ENCODE peak calls at places on chromosomes 7 and 10, in eight cellular contexts. V is PC-9; O is effector memory CD4-positive, alpha-beta T cell; Q is iPS DF 6.9; F is right lobe of liver; A is AG04450; H is cardiac muscle cell; J is lower lobe of right lung. L is an unnamed sample.

GRCh38 chr7:157751351-157751750 is 414.5 kb downstream of the DNAJB6 start:
- DNase-seq in F (no peak), H (no peak), A (no peak), J (no peak), V (no peak), O (no peak), Q (no peak), L (peak; percentile 43)

GRCh38 chr7:143485091-143485490 is 7.4 kb downstream of the TAS2R41 start:
- DNase-seq in Q (no peak), A (no peak), O (no peak), H (no peak), V (no peak), F (no peak), J (no peak), L (no peak)

GRCh38 chr7:71886066-71886465 is 526.1 kb downstream of the CALN1 start:
- DNase-seq in O (no peak), H (no peak), J (no peak), A (no peak), V (no peak), Q (no peak), F (no peak), L (no peak)

GRCh38 chr7:134602921-134603394 is 43.7 kb upstream of the BPGM start:
- DNase-seq in H (no peak), Q (no peak), J (no peak), O (no peak), F (no peak), V (no peak), A (no peak), L (no peak)

GRCh38 chr7:94907420-94908203 is at the start of gene PPP1R9A:
- DNase-seq in F (peak; percentile 62), H (peak; percentile 71), V (peak; percentile 62), Q (no peak), J (peak; percentile 54), O (no peak), A (no peak), L (peak; percentile 76)

GRCh38 chr10:122999347-122999746 is 9.2 kb downstream of the IKZF5 start:
- DNase-seq in F (no peak), Q (no peak), A (no peak), O (no peak), J (no peak), V (no peak), H (no peak), L (no peak)

GRCh38 chr7:30510124-30511074 is 5.8 kb upstream of the GGCT start:
- DNase-seq in A (no peak), V (no peak), F (peak; percentile 54), O (peak; percentile 6), Q (no peak), H (peak; percentile 28), J (peak; percentile 44), L (no peak)

GRCh38 chr10:52664629-52665028 is 108.0 kb downstream of the MBL2 start:
- DNase-seq in A (no peak), J (no peak), Q (no peak), O (no peak), H (no peak), V (no peak), F (no peak), L (no peak)

GRCh38 chr7:27526991-27527722 is 135.5 kb downstream of the HIBADH start:
- DNase-seq in A (no peak), J (no peak), V (no peak), O (no peak), H (no peak), Q (no peak), F (no peak), L (no peak)

GRCh38 chr7:2404714-2405119 is 1.3 kb downstream of the CHST12 start:
- DNase-seq in A (no peak), O (no peak), V (no peak), F (no peak), J (no peak), Q (no peak), H (no peak), L (no peak)

GRCh38 chr10:18010050-18010449 is 58.3 kb downstream of the SLC39A12 start:
- DNase-seq in O (no peak), J (no peak), Q (no peak), H (no peak), V (no peak), A (no peak), F (no peak), L (no peak)

GRCh38 chr10:122490268-122490667 is 28.9 kb downstream of the HTRA1 start:
- DNase-seq in Q (no peak), V (no peak), O (no peak), H (no peak), A (no peak), J (no peak), F (no peak), L (no peak)

GRCh38 chr7:27173412-27174076 is 576 bp downstream of the HOXA10 start:
- DNase-seq in H (no peak), F (peak; percentile 56), V (no peak), Q (no peak), A (no peak), J (peak; percentile 48), O (no peak), L (peak; percentile 86)

GRCh38 chr7:102974366-102975236 is 61.8 kb downstream of the LRRC17 start:
- DNase-seq in V (no peak), H (no peak), J (no peak), F (no peak), O (no peak), A (no peak), Q (no peak), L (no peak)

GRCh38 chr7:3210531-3210930 is 90.5 kb upstream of the SDK1 start:
- DNase-seq in Q (no peak), H (peak; percentile 26), J (no peak), O (no peak), A (no peak), F (no peak), V (no peak), L (no peak)

GRCh38 chr10:133199488-133199885 is 30.5 kb upstream of the UTF1 start:
- DNase-seq in O (no peak), F (no peak), Q (no peak), J (no peak), A (no peak), V (no peak), H (no peak), L (no peak)

GRCh38 chr7:100894860-100895700 is 608 bp downstream of the ACHE start:
- DNase-seq in A (no peak), F (peak; percentile 66), O (peak; percentile 44), J (no peak), H (peak; percentile 84), V (peak; percentile 54), Q (no peak), L (no peak)
- H3K27me3 ChIP-seq in A (peaks cover 26% of the 10 kb centered on the region), F (no peaks in the 10 kb centered on the region), O (peaks cover 40% of the 10 kb centered on the region), J (peaks cover 63% of the 10 kb centered on the region), H (peaks cover 25% of the 10 kb centered on the region), V (peaks cover 11% of the 10 kb centered on the region), Q (peaks cover 8% of the 10 kb centered on the region), L (no peaks in the 10 kb centered on the region)

GRCh38 chr7:159306012-159306411 is 161.3 kb upstream of the VIPR2 start:
- DNase-seq in F (no peak), J (no peak), O (no peak), Q (no peak), H (no peak), A (no peak), V (no peak), L (no peak)

GRCh38 chr7:159311172-159311494 is 166.5 kb upstream of the VIPR2 start:
- DNase-seq in V (no peak), F (no peak), A (no peak), J (no peak), O (no peak), Q (no peak), H (no peak), L (no peak)

GRCh38 chr7:159310457-159311171 is 165.9 kb upstream of the VIPR2 start:
- DNase-seq in Q (no peak), H (no peak), A (no peak), F (no peak), O (no peak), V (no peak), J (no peak), L (no peak)
- H3K9me3 ChIP-seq in Q (peaks cover 3% of the 10 kb centered on the region), H (no peaks in the 10 kb centered on the region), A (peaks cover 6% of the 10 kb centered on the region), F (no peaks in the 10 kb centered on the region), O (no peaks in the 10 kb centered on the region), V (no peaks in the 10 kb centered on the region), J (no peaks in the 10 kb centered on the region), L (peaks cover 4% of the 10 kb centered on the region)

GRCh38 chr10:78911533-78912340 is 157.0 kb upstream of the ZMIZ1 start:
- DNase-seq in A (no peak), V (no peak), O (no peak), F (peak; percentile 77), Q (no peak), H (no peak), J (peak; percentile 68), L (no peak)
- H3K27ac ChIP-seq in A (no peak overlapping the region), V (no peak overlapping the region), O (no peak overlapping the region), F (no peak overlapping the region), Q (no peak overlapping the region), H (no peak overlapping the region), J (no peak overlapping the region), L (no peak overlapping the region)

GRCh38 chr10:100810835-100811116 is 65.4 kb downstream of the PAX2 start:
- DNase-seq in H (no peak), Q (no peak), O (no peak), V (no peak), F (no peak), A (no peak), J (no peak), L (no peak)

GRCh38 chr10:100812978-100813377 is 67.6 kb downstream of the PAX2 start:
- DNase-seq in O (no peak), A (no peak), F (no peak), H (no peak), V (no peak), Q (no peak), J (no peak), L (no peak)

GRCh38 chr10:100811261-100811660 is 65.9 kb downstream of the PAX2 start:
- DNase-seq in H (no peak), Q (no peak), V (no peak), A (no peak), J (no peak), O (no peak), F (no peak), L (peak; percentile 3)

GRCh38 chr10:100810091-100810834 is 64.9 kb downstream of the PAX2 start:
- DNase-seq in J (peak; percentile 34), Q (no peak), A (no peak), F (no peak), O (no peak), V (no peak), H (no peak), L (no peak)

DNA sequence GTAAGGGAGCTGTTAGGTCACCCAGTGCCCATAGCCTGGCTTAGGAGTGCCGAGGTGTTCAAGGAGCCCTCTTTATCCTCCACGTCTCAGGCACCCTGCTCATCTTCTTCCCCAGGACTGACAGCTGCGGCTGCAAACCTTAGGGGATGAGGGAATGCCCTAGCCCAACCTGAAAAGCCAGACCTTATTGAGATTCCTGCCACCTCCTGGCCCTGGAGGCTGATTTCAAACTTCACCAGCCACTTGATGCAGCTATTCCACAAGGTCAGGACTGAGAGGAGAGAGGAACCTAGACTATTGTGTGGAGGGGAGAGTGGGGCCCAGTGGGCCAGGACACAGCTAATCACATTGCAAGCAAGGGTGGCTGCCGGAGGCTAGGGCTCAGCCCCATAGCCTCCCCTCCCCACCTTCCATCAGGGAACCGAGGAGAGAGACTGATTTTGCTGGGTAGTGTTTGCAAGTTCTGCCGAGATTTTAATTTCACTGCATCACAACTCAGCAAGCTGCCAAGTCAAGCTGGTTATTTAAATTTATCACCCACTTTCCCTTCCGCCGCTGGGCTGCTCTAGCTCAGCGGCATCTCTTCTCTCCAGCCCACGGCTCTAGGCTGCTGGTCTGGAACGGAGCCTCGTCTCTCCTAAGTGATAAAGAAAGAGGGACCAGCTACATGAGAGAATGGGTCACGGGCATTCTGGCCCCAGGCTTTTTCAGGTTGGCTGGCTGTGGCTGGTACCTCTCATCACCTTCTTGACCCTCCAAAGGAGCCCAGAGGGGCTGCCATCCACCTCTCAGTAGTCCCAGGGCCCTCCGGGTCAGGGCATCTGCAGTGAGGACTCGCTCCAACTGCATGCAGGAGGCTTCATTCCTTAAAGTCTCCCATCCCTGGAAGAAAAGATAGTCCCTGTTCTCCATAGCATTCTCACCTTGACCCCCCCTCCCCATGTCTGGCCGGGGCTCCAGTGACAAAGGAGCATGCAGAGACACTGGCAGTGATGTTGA is 66.7 kb downstream of the PAX2 start:
- DNase-seq in V (no peak), J (no peak), H (no peak), A (no peak), O (no peak), Q (no peak), F (no peak), L (no peak)
- H3K27me3 ChIP-seq in V (peaks cover 96% of the 10 kb centered on the region), J (peaks cover 72% of the 10 kb centered on the region), H (peaks cover 28% of the 10 kb centered on the region), A (peaks cover 42% of the 10 kb centered on the region), O (peaks cover 32% of the 10 kb centered on the region), Q (no peaks in the 10 kb centered on the region), F (no peaks in the 10 kb centered on the region), L (no peaks in the 10 kb centered on the region)

L was measured in aorta.